ENCODE peak calls at places on chromosome 7, in five cellular contexts. C, D, W, Z and J are unnamed samples.

GRCh38 chr7:144391823-144392255 is 11.7 kb downstream of the NOBOX start:
- DNase-seq in W (peak), Z (peak), C (peak), D (no peak), J (peak)

GRCh38 chr7:70787772-70788171 is 344.2 kb upstream of the GALNT17 start:
- DNase-seq in W (no peak), Z (no peak), D (no peak), C (no peak), J (no peak)

GRCh38 chr7:140641532-140642191 is 1.0 kb upstream of the DENND2A start:
- DNase-seq in Z (no peak), W (no peak), D (no peak), C (no peak), J (no peak)

GRCh38 chr7:49643321-49643720 is 130.1 kb upstream of the VWC2 start:
- DNase-seq in W (no peak), C (no peak), D (peak), Z (no peak), J (peak)

GRCh38 chr7:43385856-43386255 is 197.1 kb upstream of the STK17A start:
- DNase-seq in D (no peak), W (no peak), C (no peak), Z (no peak), J (no peak)

GRCh38 chr7:4753610-4754432 is 21.6 kb upstream of the AP5Z1 start:
- DNase-seq in W (peak), D (peak), C (peak), Z (peak), J (peak)

GRCh38 chr7:151566897-151567320 is 47.2 kb upstream of the RHEB start:
- DNase-seq in Z (no peak), D (no peak), C (no peak), W (no peak), J (peak)

GRCh38 chr7:128108129-128108528 is 76.9 kb upstream of the LRRC4 start:
- DNase-seq in W (no peak), C (no peak), Z (no peak), D (no peak), J (no peak)

GRCh38 chr7:45185864-45186250 is 28.3 kb downstream of the RAMP3 start:
- DNase-seq in C (no peak), W (no peak), D (no peak), Z (no peak), J (no peak)

GRCh38 chr7:30740417-30741181 is 11.3 kb upstream of the INMT start:
- DNase-seq in C (peak), Z (peak), D (peak), W (peak), J (peak)

GRCh38 chr7:51472017-51472296 is 155.3 kb upstream of the COBL start:
- DNase-seq in W (no peak), C (peak), D (no peak), Z (no peak), J (no peak)

GRCh38 chr7:158027646-158028045 is 560.0 kb downstream of the PTPRN2 start:
- DNase-seq in C (peak), W (no peak), Z (no peak), D (no peak), J (no peak)

GRCh38 chr7:200704-201103 is 8.3 kb downstream of the FAM20C start:
- DNase-seq in D (no peak), W (no peak), Z (no peak), C (peak), J (no peak)

GRCh38 chr7:50641442-50642405 is 76.5 kb upstream of the DDC start:
- DNase-seq in C (no peak), W (no peak), Z (no peak), D (peak), J (peak)

GRCh38 chr7:50727072-50727471 is 55.6 kb downstream of the GRB10 start:
- DNase-seq in C (peak), Z (no peak), D (no peak), W (no peak), J (no peak)

GRCh38 chr7:22356010-22356854 is 722 bp downstream of the RAPGEF5 start:
- DNase-seq in Z (peak), C (peak), D (no peak), W (no peak), J (no peak)

GRCh38 chr7:78080811-78081210 is 282.2 kb downstream of the PHTF2 start:
- DNase-seq in D (no peak), Z (no peak), C (no peak), W (no peak), J (no peak)

GRCh38 chr7:55970561-55970960 is 6.2 kb downstream of the NIPSNAP2 start:
- DNase-seq in W (no peak), C (no peak), Z (no peak), D (no peak), J (no peak)

GRCh38 chr7:17937506-17938115 is 2.7 kb downstream of the SNX13 start:
- DNase-seq in D (no peak), C (no peak), Z (no peak), W (no peak), J (no peak)

GRCh38 chr7:100397336-100398081 is 24.2 kb downstream of the PILRA start:
- DNase-seq in Z (no peak), D (no peak), C (peak), W (no peak), J (no peak)

GRCh38 chr7:100488333-100489095 is 4.8 kb downstream of the NYAP1 start:
- DNase-seq in W (no peak), Z (no peak), C (no peak), D (no peak), J (no peak)

GRCh38 chr7:140126435-140127034 is 50.2 kb downstream of the KDM7A start:
- DNase-seq in C (no peak), W (no peak), D (no peak), Z (no peak), J (no peak)

GRCh38 chr7:18030758-18031157 is 3.1 kb upstream of the PRPS1L1 start:
- DNase-seq in W (no peak), C (no peak), Z (no peak), D (no peak), J (no peak)

GRCh38 chr7:103718482-103719415 is 270.7 kb downstream of the RELN start:
- DNase-seq in C (no peak), Z (no peak), W (no peak), D (no peak), J (no peak)

GRCh38 chr7:105890290-105890997 is 14.0 kb upstream of the ATXN7L1 start:
- DNase-seq in W (no peak), C (no peak), D (no peak), Z (no peak), J (no peak)

GRCh38 chr7:149741629-149742028 is 31.8 kb downstream of the ZNF467 start:
- DNase-seq in D (peak), W (peak), Z (no peak), C (no peak), J (peak)

GRCh38 chr7:70614237-70614984 is 517.5 kb upstream of the GALNT17 start:
- DNase-seq in D (peak), C (peak), W (no peak), Z (peak), J (peak)

GRCh38 chr7:64880322-64881297 is 22.5 kb upstream of the ZNF273 start:
- DNase-seq in Z (no peak), C (peak), W (no peak), D (no peak), J (no peak)

GRCh38 chr7:38744746-38745145 is 113.6 kb upstream of the AMPH start:
- DNase-seq in D (no peak), W (no peak), Z (no peak), C (no peak), J (no peak)